ENCODE peak calls at places on chromosomes 11 and 22, in four cellular contexts. X is CD4-positive, alpha-beta memory T cell; N is caudate nucleus; A is stromal cell of bone marrow. W is an unnamed sample.
A peak's percentile ranks its signal among the peaks of the same experiment; 100 is the strongest.

GRCh38 chr11:2769779-2770555 is 70.2 kb upstream of the KCNQ1OT1 start:
- DNase-seq in X (no peak), A (no peak), N (no peak), W (no peak)

GRCh38 chr11:64016512-64016911 is 19.2 kb upstream of the FLRT1 start:
- DNase-seq in N (peak; percentile 25), A (no peak), X (no peak), W (no peak)

GRCh38 chr22:11066458-11067285 is 4461.3 kb upstream of the OR11H1 start:
- DNase-seq in N (no peak), A (no peak), X (no peak), W (no peak)

GRCh38 chr22:43001271-43002197 is 13.4 kb downstream of the PACSIN2 start:
- DNase-seq in X (no peak), N (no peak), A (no peak), W (no peak)

GRCh38 chr11:64207247-64208085 is 945 bp downstream of the FERMT3 start:
- DNase-seq in N (peak; percentile 58), X (peak; percentile 68), A (peak; percentile 64), W (peak; percentile 37)

GRCh38 chr22:31496735-31497146 is 405 bp downstream of the SFI1 start:
- DNase-seq in X (no peak), N (no peak), A (no peak), W (peak; percentile 38)

GRCh38 chr11:78753297-78753696 is 178.6 kb upstream of the NARS2 start:
- DNase-seq in N (no peak), X (no peak), A (no peak), W (no peak)

GRCh38 chr22:30305519-30305905 is 16.2 kb upstream of the CASTOR1 start:
- DNase-seq in A (no peak), X (peak; percentile 65), N (peak; percentile 14), W (no peak)

GRCh38 chr11:64686466-64687175 is 36.4 kb downstream of the NRXN2 start:
- DNase-seq in X (no peak), N (no peak), A (peak; percentile 20), W (no peak)

GRCh38 chr22:21991309-21991596 is 8.7 kb upstream of the TOP3B start:
- DNase-seq in X (no peak), N (no peak), A (no peak), W (no peak)

GRCh38 chr11:109785714-109786113 is 307.5 kb upstream of the ZC3H12C start:
- DNase-seq in X (no peak), A (peak; percentile 12), N (no peak), W (no peak)

GRCh38 chr11:28815110-28815509 is 706.9 kb downstream of the METTL15 start:
- DNase-seq in X (no peak), A (no peak), N (no peak), W (no peak)

GRCh38 chr22:24230911-24231656 is 13.8 kb downstream of the GGT5 start:
- DNase-seq in N (no peak), A (no peak), X (peak; percentile 48), W (no peak)

GRCh38 chr11:18706330-18707243 is 8.0 kb downstream of the TMEM86A start:
- DNase-seq in N (peak; percentile 38), X (peak; percentile 60), A (no peak), W (peak; percentile 26)

GRCh38 chr11:58905141-58905715 is 34.1 kb upstream of the GLYATL1 start:
- DNase-seq in X (no peak), N (no peak), A (no peak), W (no peak)

GRCh38 chr11:71284525-71285092 is 32.2 kb upstream of the SHANK2 start:
- DNase-seq in N (no peak), X (no peak), A (no peak), W (no peak)

GRCh38 chr22:19824197-19825015 is 30.3 kb downstream of the GNB1L start:
- DNase-seq in A (no peak), X (no peak), N (no peak), W (no peak)

GRCh38 chr11:61149624-61150615 is 11.3 kb downstream of the VPS37C start:
- DNase-seq in N (no peak), A (no peak), X (no peak), W (no peak)

GRCh38 chr11:26704249-26704648 is 17.6 kb downstream of the SLC5A12 start:
- DNase-seq in A (no peak), N (no peak), X (no peak), W (no peak)

GRCh38 chr22:45684169-45684568 is 12.5 kb downstream of the ATXN10 start:
- DNase-seq in N (no peak), A (peak; percentile 24), X (no peak), W (no peak)

GRCh38 chr11:74141274-74141695 is 29.5 kb downstream of the C2CD3 start:
- DNase-seq in A (no peak), N (no peak), X (no peak), W (no peak)

GRCh38 chr11:65791719-65792213 is 4.9 kb downstream of the OVOL1 start:
- DNase-seq in N (no peak), X (no peak), A (no peak), W (no peak)

GRCh38 chr11:122803306-122803705 is 35.0 kb upstream of the CRTAM start:
- DNase-seq in A (peak; percentile 92), X (no peak), N (no peak), W (no peak)

GRCh38 chr11:128365044-128365443 is 222.3 kb downstream of the ETS1 start:
- DNase-seq in N (no peak), A (peak; percentile 61), X (no peak), W (no peak)

GRCh38 chr22:46863794-46864193 is 101.3 kb downstream of the TBC1D22A start:
- DNase-seq in N (no peak), A (no peak), X (no peak), W (no peak)

GRCh38 chr11:116357769-116358544 is 414.8 kb downstream of the BUD13 start:
- DNase-seq in N (no peak), A (no peak), X (no peak), W (no peak)

GRCh38 chr11:2555376-2555775 is 110.6 kb downstream of the KCNQ1 start:
- DNase-seq in X (no peak), N (no peak), A (no peak), W (no peak)

GRCh38 chr22:46053563-46054090 is 76.7 kb upstream of the WNT7B start:
- DNase-seq in A (no peak), X (peak; percentile 71), N (peak; percentile 88), W (no peak)

GRCh38 chr22:48938741-48939140 is 888.9 kb downstream of the BRD1 start:
- DNase-seq in A (no peak), X (no peak), N (no peak), W (no peak)

GRCh38 chr11:123300874-123301695 is 106.0 kb upstream of the CLMP start:
- DNase-seq in A (no peak), N (no peak), X (peak; percentile 24), W (no peak)

W was measured in nucleus accumbens.